ENCODE peak calls at places on chromosomes 11 and 22, in ten cellular contexts. H is nephron progenitor cell; F is ELR; B is stimulated activated CD4-positive, alpha-beta T cell treated with anti-CD3 and anti-CD28 coated beads, Interleukin-1b, Interleukin-23, amount 100 ng/mL, for 48 hours; P is NCI-H1092 treated with DMSO at 0.1 percent for 48 hours; V is dorsolateral prefrontal cortex; A is non-pigmented ciliary epithelial cell; T is EL; I is fibroblast of the conjunctiva; Z is H54. O is an unnamed sample.

GRCh38 chr11:22732588-22732987 is 66.2 kb downstream of the GAS2 start:
- DNase-seq in H (no peak), F (no peak), B (no peak), P (no peak), V (no peak), A (no peak), T (no peak), I (no peak), Z (no peak), O (no peak)

GRCh38 chr11:122159861-122160260 is 43.8 kb upstream of the BLID start:
- DNase-seq in H (no peak), F (no peak), B (no peak), P (peak), V (no peak), A (no peak), T (no peak), I (no peak), Z (no peak), O (no peak)

GRCh38 chr11:61187505-61188130 is 15.7 kb upstream of the PGA3 start:
- DNase-seq in H (peak), F (peak), B (peak), P (peak), V (peak), A (peak), T (peak), I (peak), Z (peak), O (peak)

GRCh38 chr22:12697441-12697840 is 2830.6 kb upstream of the OR11H1 start:
- DNase-seq in H (no peak), F (no peak), B (no peak), P (no peak), V (no peak), A (no peak), T (no peak), I (no peak), Z (no peak), O (no peak)

GRCh38 chr11:6486256-6486655 is 5.0 kb downstream of the TIMM10B start:
- DNase-seq in H (no peak), F (no peak), B (no peak), P (no peak), V (no peak), A (no peak), T (no peak), I (no peak), Z (no peak), O (no peak)

GRCh38 chr11:40683010-40683409 is 776.4 kb downstream of the LRRC4C start:
- DNase-seq in H (no peak), F (peak), B (no peak), P (no peak), V (no peak), A (no peak), T (no peak), I (no peak), Z (no peak), O (no peak)

GRCh38 chr11:31956310-31956709 is 134.6 kb upstream of the RCN1 start:
- DNase-seq in H (no peak), F (peak), B (peak), P (no peak), V (no peak), A (peak), T (peak), I (no peak), Z (no peak), O (peak)

GRCh38 chr11:11261629-11262028 is 91.4 kb downstream of the CSNK2A3 start:
- DNase-seq in H (no peak), F (no peak), B (no peak), P (no peak), V (no peak), A (no peak), T (no peak), I (no peak), Z (no peak), O (no peak)

GRCh38 chr11:103730151-103730940 is 306.1 kb upstream of the DDI1 start:
- DNase-seq in H (no peak), F (peak), B (no peak), P (no peak), V (no peak), A (no peak), T (no peak), I (no peak), Z (no peak), O (no peak)

GRCh38 chr11:4551346-4551979 is 6.5 kb downstream of the OR52M1 start:
- DNase-seq in H (no peak), F (peak), B (no peak), P (no peak), V (no peak), A (no peak), T (peak), I (no peak), Z (no peak), O (no peak)

GRCh38 chr11:56917708-56918450 is 70.8 kb upstream of the OR5AK2 start:
- DNase-seq in H (no peak), F (no peak), B (no peak), P (no peak), V (no peak), A (no peak), T (no peak), I (no peak), Z (no peak), O (no peak)

GRCh38 chr11:3074912-3075589 is 17.8 kb upstream of the CARS1 start:
- DNase-seq in H (no peak), F (no peak), B (no peak), P (peak), V (no peak), A (no peak), T (no peak), I (no peak), Z (no peak), O (no peak)

GRCh38 chr11:111362887-111363411 is 16.1 kb downstream of the POU2AF1 start:
- DNase-seq in H (no peak), F (no peak), B (no peak), P (no peak), V (no peak), A (no peak), T (no peak), I (no peak), Z (no peak), O (no peak)

GRCh38 chr11:4560462-4560861 is 15.5 kb downstream of the OR52M1 start:
- DNase-seq in H (no peak), F (no peak), B (no peak), P (no peak), V (no peak), A (no peak), T (no peak), I (no peak), Z (no peak), O (no peak)

GRCh38 chr11:11985016-11985715 is 23.3 kb downstream of the DKK3 start:
- DNase-seq in H (no peak), F (peak), B (no peak), P (no peak), V (no peak), A (peak), T (peak), I (no peak), Z (no peak), O (peak)

GRCh38 chr11:116707746-116708145 is 65.0 kb downstream of the BUD13 start:
- DNase-seq in H (no peak), F (no peak), B (no peak), P (no peak), V (no peak), A (no peak), T (no peak), I (no peak), Z (no peak), O (no peak)

GRCh38 chr11:102395720-102396358 is 48.8 kb downstream of the BIRC2 start:
- DNase-seq in H (no peak), F (no peak), B (no peak), P (no peak), V (no peak), A (no peak), T (no peak), I (no peak), Z (no peak), O (no peak)

GRCh38 chr11:111602865-111603632 is 800 bp downstream of the SIK2 start:
- DNase-seq in H (no peak), F (peak), B (no peak), P (peak), V (peak), A (no peak), T (peak), I (no peak), Z (no peak), O (peak)

GRCh38 chr11:57279131-57279530 is 42.1 kb upstream of the APLNR start:
- DNase-seq in H (no peak), F (no peak), B (no peak), P (no peak), V (no peak), A (no peak), T (peak), I (peak), Z (no peak), O (no peak)

GRCh38 chr11:203056-203944 is 3.9 kb downstream of the BET1L start:
- DNase-seq in H (no peak), F (no peak), B (no peak), P (no peak), V (peak), A (no peak), T (no peak), I (no peak), Z (no peak), O (no peak)

GRCh38 chr11:72738199-72739141 is 13.7 kb downstream of the ARAP1 start:
- DNase-seq in H (no peak), F (peak), B (no peak), P (no peak), V (no peak), A (no peak), T (peak), I (peak), Z (peak), O (no peak)

GRCh38 chr11:105046898-105047579 is 1.9 kb upstream of the CARD16 start:
- DNase-seq in H (no peak), F (peak), B (no peak), P (no peak), V (no peak), A (peak), T (peak), I (peak), Z (peak), O (peak)

GRCh38 chr22:22576244-22576988 is 17.4 kb upstream of the PRAME start:
- DNase-seq in H (peak), F (peak), B (peak), P (peak), V (peak), A (no peak), T (peak), I (peak), Z (peak), O (peak)

GRCh38 chr11:88246680-88247079 is 71.4 kb upstream of the RAB38 start:
- DNase-seq in H (no peak), F (peak), B (no peak), P (no peak), V (no peak), A (peak), T (peak), I (peak), Z (no peak), O (peak)